ENCODE peak calls at places on chromosomes 12 and 14, in seven cellular contexts. C is GM23338, U is transverse colon, B is GM12891, O is GM12892, J is suprapubic skin, Y is GM12878. R is an unnamed sample.

GRCh38 chr12:13000935-13001724 is 1.1 kb upstream of the HEBP1 start:
- DNase-seq in C (peak), U (peak), B (peak), O (peak), J (peak), Y (no peak), R (peak)

GRCh38 chr12:23899434-23899833 is 50.0 kb downstream of the SOX5 start:
- DNase-seq in C (no peak), U (no peak), B (no peak), O (no peak), J (no peak), Y (no peak), R (no peak)

GRCh38 chr14:58898655-58899316 is 261.0 kb downstream of the DACT1 start:
- DNase-seq in C (no peak), U (no peak), B (no peak), O (no peak), J (no peak), Y (no peak), R (no peak)

GRCh38 chr14:44995196-44995595 is 33.2 kb downstream of the TOGARAM1 start:
- DNase-seq in C (no peak), U (no peak), B (no peak), O (no peak), J (no peak), Y (no peak), R (no peak)

GRCh38 chr14:19801118-19801464 is 2.5 kb upstream of the OR4N2 start:
- DNase-seq in C (no peak), U (no peak), B (no peak), O (no peak), J (no peak), Y (no peak), R (no peak)

GRCh38 chr14:64663174-64663573 is 41.0 kb upstream of the PLEKHG3 start:
- DNase-seq in C (no peak), U (no peak), B (no peak), O (no peak), J (no peak), Y (no peak), R (no peak)

GRCh38 chr12:116397148-116397547 is 119.7 kb upstream of the MED13L start:
- DNase-seq in C (no peak), U (no peak), B (no peak), O (no peak), J (no peak), Y (no peak), R (no peak)

GRCh38 chr12:21697829-21698630 is 40.4 kb upstream of the LDHB start:
- DNase-seq in C (peak), U (no peak), B (no peak), O (no peak), J (no peak), Y (no peak), R (no peak)

GRCh38 chr12:67957383-67957782 is 31.9 kb upstream of the IFNG-AS1 start:
- DNase-seq in C (no peak), U (no peak), B (no peak), O (no peak), J (no peak), Y (no peak), R (no peak)

GRCh38 chr12:89645434-89645833 is 63.2 kb downstream of the ATP2B1 start:
- DNase-seq in C (no peak), U (no peak), B (no peak), O (no peak), J (no peak), Y (no peak), R (no peak)

GRCh38 chr14:61621444-61621843 is 73.9 kb upstream of the HIF1A start:
- DNase-seq in C (no peak), U (no peak), B (no peak), O (no peak), J (no peak), Y (no peak), R (no peak)

GRCh38 chr12:14842315-14842714 is 1.0 kb downstream of the ART4 start:
- DNase-seq in C (no peak), U (no peak), B (no peak), O (no peak), J (no peak), Y (no peak), R (no peak)

GRCh38 chr14:30991408-30991807 is 34.0 kb upstream of the AP4S1 start:
- DNase-seq in C (no peak), U (no peak), B (no peak), O (no peak), J (no peak), Y (no peak), R (no peak)

DNA sequence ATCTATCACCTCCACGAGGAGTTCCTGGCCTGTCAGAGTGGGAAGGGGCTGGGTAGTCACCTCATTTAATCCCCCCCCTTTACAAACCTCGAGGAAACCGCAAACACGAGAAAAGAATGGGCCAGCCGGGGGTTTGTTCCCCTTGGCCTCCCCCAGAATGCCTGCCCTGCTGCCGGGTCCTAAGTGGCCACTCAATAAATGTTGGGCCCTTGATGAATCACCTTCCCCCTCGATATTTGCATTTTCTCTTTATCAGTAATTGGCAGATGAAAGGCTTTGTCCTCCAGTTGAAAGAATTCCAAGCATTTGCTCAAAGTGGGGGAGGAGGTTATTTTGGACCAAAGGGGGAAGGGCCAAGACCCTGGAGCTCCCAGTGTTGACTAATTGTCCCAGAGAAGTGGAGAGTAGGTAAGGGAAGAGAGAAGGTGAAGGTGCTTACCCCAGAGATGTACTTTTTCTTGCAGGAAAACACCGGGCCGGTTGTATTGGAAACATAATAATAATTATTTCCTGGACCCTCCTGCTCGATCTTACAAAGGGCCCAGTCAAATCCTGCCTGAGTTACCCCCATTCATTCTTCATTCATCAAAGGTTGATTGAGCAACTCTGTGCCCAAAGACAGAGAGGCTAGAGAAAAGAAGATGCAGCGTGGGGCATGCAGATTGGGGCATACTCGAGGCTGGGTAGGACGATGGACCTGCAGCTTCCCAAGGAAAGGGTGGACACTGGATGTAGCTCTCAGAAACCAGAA is 1.9 kb upstream of the KDM2B start:
- DNase-seq in C (peak), U (no peak), B (no peak), O (no peak), J (no peak), Y (no peak), R (no peak)
- TF ChIP-seq POLR2AphosphoS5 in C (peak), U (no peak), B (no peak), O (no peak), J (no peak), Y (no peak), R (no peak)

DNA sequence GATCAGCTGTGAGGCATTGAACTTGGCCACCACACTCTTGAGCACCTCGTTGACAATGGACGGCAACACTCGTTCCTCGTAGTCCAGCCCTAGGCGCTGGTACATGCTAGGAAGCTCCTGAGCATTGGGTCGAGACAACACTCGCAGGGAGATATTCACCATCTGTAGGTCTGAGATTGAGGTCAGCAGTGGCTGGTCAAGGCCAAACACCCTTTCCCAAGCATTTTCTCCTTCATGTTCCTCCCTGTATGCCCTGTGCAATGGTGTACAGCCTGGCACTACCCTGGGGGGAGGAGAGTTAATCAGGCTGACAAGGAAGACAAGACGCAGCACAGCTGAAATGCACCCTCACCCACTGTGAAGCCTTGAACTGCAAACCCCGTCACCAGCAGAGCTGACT is 2.0 kb downstream of the PHB2 start:
- DNase-seq in C (no peak), U (no peak), B (no peak), O (no peak), J (no peak), Y (no peak), R (no peak)
- TF ChIP-seq POLR2AphosphoS5 in C (no peak), U (no peak), B (peak), O (no peak), J (no peak), Y (no peak), R (no peak)

GRCh38 chr14:77303417-77304156 is 17.1 kb downstream of the POMT2 start:
- DNase-seq in C (no peak), U (no peak), B (no peak), O (no peak), J (no peak), Y (no peak), R (no peak)
- TF ChIP-seq POLR2AphosphoS5 in C (no peak), U (no peak), B (no peak), O (no peak), J (no peak), Y (no peak), R (no peak)

DNA sequence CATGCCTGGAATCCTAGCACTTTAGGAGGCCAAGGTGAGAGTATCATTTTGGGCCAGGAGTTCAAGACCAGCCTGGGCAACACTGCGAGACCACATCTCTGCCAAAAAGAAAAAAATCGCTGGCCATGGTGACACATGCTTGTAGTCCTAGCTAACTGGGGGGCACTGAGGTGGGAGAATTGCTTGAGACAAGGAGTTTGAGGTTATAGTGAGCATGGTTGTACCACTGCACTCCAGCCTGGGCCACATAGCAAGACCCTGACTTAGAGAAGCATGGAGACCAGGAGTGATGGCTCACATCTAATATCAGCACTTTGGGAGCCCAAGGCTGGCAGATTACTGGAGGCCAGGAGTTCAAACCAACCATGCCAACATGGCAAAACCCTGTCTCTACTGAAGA is 9.2 kb downstream of the PTGES3 start:
- DNase-seq in C (no peak), U (no peak), B (no peak), O (no peak), J (peak), Y (no peak), R (no peak)
- TF ChIP-seq POLR2AphosphoS5 in C (peak), U (no peak), B (no peak), O (peak), J (no peak), Y (no peak), R (no peak)

GRCh38 chr14:93049867-93050331 is 65.8 kb downstream of the ITPK1 start:
- DNase-seq in C (no peak), U (no peak), B (no peak), O (no peak), J (no peak), Y (no peak), R (no peak)
- TF ChIP-seq POLR2AphosphoS5 in C (no peak), U (peak), B (no peak), O (no peak), J (no peak), Y (no peak), R (no peak)

GRCh38 chr12:94047781-94048567 is 100.4 kb upstream of the PLXNC1 start:
- DNase-seq in C (no peak), U (no peak), B (no peak), O (no peak), J (no peak), Y (peak), R (no peak)
- TF ChIP-seq POLR2AphosphoS5 in C (no peak), U (no peak), B (no peak), O (no peak), J (peak), Y (no peak), R (no peak)

GRCh38 chr12:112838731-112839130 is 47.2 kb downstream of the RPH3A start:
- DNase-seq in C (no peak), U (no peak), B (no peak), O (no peak), J (peak), Y (no peak), R (no peak)
- TF ChIP-seq POLR2AphosphoS5 in C (no peak), U (no peak), B (no peak), O (no peak), J (no peak), Y (no peak), R (no peak)

GRCh38 chr12:121432740-121433476 is 33.0 kb downstream of the RNF34 start:
- DNase-seq in C (no peak), U (no peak), B (no peak), O (no peak), J (no peak), Y (no peak), R (peak)
- TF ChIP-seq POLR2AphosphoS5 in C (no peak), U (no peak), B (no peak), O (no peak), J (no peak), Y (no peak), R (no peak)

GRCh38 chr14:69626132-69626500 is 14.7 kb downstream of the SUSD6 start:
- DNase-seq in C (no peak), U (no peak), B (no peak), O (no peak), J (no peak), Y (no peak), R (no peak)
- TF ChIP-seq POLR2AphosphoS5 in C (no peak), U (no peak), B (peak), O (no peak), J (no peak), Y (no peak), R (no peak)

R was measured in upper lobe of left lung.